ENCODE peak calls at places on chromosomes 1 and 21, in four cellular contexts. V is NCI-H2227 treated with DMSO at 0.1 percent for 48 hours, F is anterior cingulate cortex, E is lower leg skin. O is an unnamed sample.

GRCh38 chr1:114718661-114719423 is 2.3 kb upstream of the NRAS start:
- DNase-seq in V (no peak), F (no peak), E (no peak), O (no peak)

GRCh38 chr1:200896571-200897187 is 2.0 kb downstream of the INAVA start:
- DNase-seq in V (no peak), F (no peak), E (no peak), O (no peak)

GRCh38 chr1:107073493-107073892 is 17.0 kb downstream of the PRMT6 start:
- DNase-seq in V (no peak), F (no peak), E (no peak), O (no peak)

GRCh38 chr1:208237241-208237640 is 6.9 kb downstream of the PLXNA2 start:
- DNase-seq in V (no peak), F (no peak), E (no peak), O (no peak)

GRCh38 chr1:85611856-85612255 is 31.3 kb downstream of the CCN1 start:
- DNase-seq in V (no peak), F (no peak), E (peak), O (peak)

GRCh38 chr1:50369830-50370229 is 53.4 kb downstream of the DMRTA2 start:
- DNase-seq in V (no peak), F (no peak), E (no peak), O (no peak)

GRCh38 chr1:153217744-153218416 is 496 bp downstream of the PRR9 start:
- DNase-seq in V (no peak), F (no peak), E (no peak), O (no peak)

GRCh38 chr1:199194862-199195261 is 556.0 kb downstream of the PTPRC start:
- DNase-seq in V (no peak), F (no peak), E (no peak), O (no peak)

GRCh38 chr21:42922918-42923317 is 2.5 kb downstream of the ERVH48-1 start:
- DNase-seq in V (no peak), F (no peak), E (no peak), O (no peak)

GRCh38 chr1:115648717-115649691 is 7.2 kb downstream of the VANGL1 start:
- DNase-seq in V (no peak), F (no peak), E (no peak), O (no peak)

GRCh38 chr21:43716376-43717165 is 2.4 kb upstream of the PDXK start:
- DNase-seq in V (no peak), F (no peak), E (no peak), O (no peak)

GRCh38 chr1:226960944-226961765 is 21.1 kb downstream of the COQ8A start:
- DNase-seq in V (no peak), F (no peak), E (no peak), O (no peak)

GRCh38 chr1:22527122-22527521 is 36.2 kb upstream of the EPHA8 start:
- DNase-seq in V (peak), F (no peak), E (no peak), O (no peak)

GRCh38 chr1:214377886-214378285 is 96.9 kb downstream of the SMYD2 start:
- DNase-seq in V (no peak), F (no peak), E (no peak), O (no peak)

GRCh38 chr1:20187103-20187812 is 940 bp upstream of the PLA2G2C start:
- DNase-seq in V (no peak), F (no peak), E (no peak), O (no peak)

GRCh38 chr1:98388431-98388830 is 273.1 kb upstream of the SNX7 start:
- DNase-seq in V (no peak), F (no peak), E (no peak), O (peak)

GRCh38 chr1:186330758-186331157 is 44.3 kb downstream of the TPR start:
- DNase-seq in V (no peak), F (no peak), E (no peak), O (no peak)

GRCh38 chr1:54542962-54543539 is 5.0 kb upstream of the ACOT11 start:
- DNase-seq in V (no peak), F (no peak), E (no peak), O (no peak)

GRCh38 chr1:27416387-27417111 is 24.1 kb downstream of the GPR3 start:
- DNase-seq in V (peak), F (no peak), E (no peak), O (no peak)

O was measured in tibial nerve.